ENCODE peak calls at places on chromosomes 2 and 18, in ten cellular contexts. Q, V, E, S, R, L, Z, F, N and X are unnamed samples.

GRCh38 chr18:4468515-4468914 is 13.4 kb upstream of the DLGAP1 start:
- DNase-seq in Q (no peak), V (no peak), E (no peak), S (no peak), R (no peak), L (no peak), Z (no peak), F (no peak), N (no peak), X (no peak)

GRCh38 chr2:172672114-172672513 is 63.5 kb upstream of the RAPGEF4 start:
- DNase-seq in Q (no peak), V (no peak), E (peak), S (no peak), R (no peak), L (no peak), Z (no peak), F (no peak), N (no peak), X (no peak)

GRCh38 chr2:32135409-32135808 is 30.3 kb upstream of the SLC30A6 start:
- DNase-seq in Q (peak), V (peak), E (peak), S (no peak), R (peak), L (no peak), Z (peak), F (peak), N (peak), X (peak)

GRCh38 chr2:236790991-236791390 is 221.4 kb downstream of the ACKR3 start:
- DNase-seq in Q (no peak), V (no peak), E (no peak), S (no peak), R (no peak), L (no peak), Z (no peak), F (no peak), N (no peak), X (no peak)

GRCh38 chr18:48441405-48441881 is 32.3 kb upstream of the ZBTB7C start:
- DNase-seq in Q (no peak), V (no peak), E (peak), S (peak), R (no peak), L (peak), Z (peak), F (no peak), N (no peak), X (peak)

GRCh38 chr2:146238254-146238961 is 1606.4 kb upstream of the ACVR2A start:
- DNase-seq in Q (peak), V (no peak), E (no peak), S (no peak), R (peak), L (no peak), Z (no peak), F (no peak), N (no peak), X (no peak)

GRCh38 chr2:171798156-171798815 is 95.8 kb downstream of the SLC25A12 start:
- DNase-seq in Q (peak), V (no peak), E (peak), S (no peak), R (peak), L (no peak), Z (peak), F (peak), N (no peak), X (peak)

GRCh38 chr18:3649559-3650426 is 199.8 kb downstream of the TGIF1 start:
- DNase-seq in Q (peak), V (no peak), E (peak), S (peak), R (peak), L (peak), Z (peak), F (peak), N (no peak), X (peak)

GRCh38 chr18:39485696-39486095 is 1920.1 kb upstream of the CELF4 start:
- DNase-seq in Q (peak), V (no peak), E (no peak), S (no peak), R (peak), L (no peak), Z (no peak), F (peak), N (no peak), X (peak)

GRCh38 chr2:229416116-229416694 is 145.1 kb upstream of the PID1 start:
- DNase-seq in Q (peak), V (peak), E (peak), S (peak), R (peak), L (peak), Z (peak), F (peak), N (no peak), X (peak)

GRCh38 chr2:189287982-189288494 is 108.5 kb upstream of the COL5A2 start:
- DNase-seq in Q (peak), V (no peak), E (peak), S (no peak), R (peak), L (no peak), Z (peak), F (peak), N (peak), X (peak)

GRCh38 chr2:105055613-105056012 is 17.7 kb downstream of the MRPS9 start:
- DNase-seq in Q (no peak), V (no peak), E (peak), S (no peak), R (peak), L (no peak), Z (no peak), F (no peak), N (no peak), X (peak)

GRCh38 chr2:22078701-22079100 is 954.9 kb downstream of the TDRD15 start:
- DNase-seq in Q (no peak), V (no peak), E (no peak), S (no peak), R (no peak), L (no peak), Z (no peak), F (no peak), N (no peak), X (no peak)

GRCh38 chr18:34048423-34048822 is 176.3 kb downstream of the NOL4 start:
- DNase-seq in Q (no peak), V (no peak), E (no peak), S (no peak), R (no peak), L (no peak), Z (no peak), F (no peak), N (no peak), X (no peak)

GRCh38 chr2:172437419-172438063 is 10.2 kb downstream of the ITGA6 start:
- DNase-seq in Q (no peak), V (no peak), E (no peak), S (no peak), R (no peak), L (no peak), Z (no peak), F (no peak), N (no peak), X (no peak)

GRCh38 chr2:230054079-230054478 is 14.6 kb downstream of the SLC16A14 start:
- DNase-seq in Q (peak), V (no peak), E (peak), S (no peak), R (peak), L (no peak), Z (peak), F (peak), N (no peak), X (peak)

GRCh38 chr2:122019729-122020128 is 264.3 kb downstream of the TSN start:
- DNase-seq in Q (no peak), V (peak), E (no peak), S (no peak), R (no peak), L (no peak), Z (no peak), F (no peak), N (no peak), X (no peak)

GRCh38 chr2:238282861-238283738 is 5.3 kb downstream of the PER2 start:
- DNase-seq in Q (no peak), V (no peak), E (no peak), S (no peak), R (peak), L (no peak), Z (no peak), F (no peak), N (no peak), X (peak)

GRCh38 chr2:24352664-24353063 is 7.7 kb downstream of the ITSN2 start:
- DNase-seq in Q (no peak), V (no peak), E (no peak), S (no peak), R (no peak), L (no peak), Z (no peak), F (no peak), N (no peak), X (peak)

GRCh38 chr2:134177351-134177931 is 76.4 kb upstream of the MGAT5 start:
- DNase-seq in Q (peak), V (no peak), E (peak), S (no peak), R (no peak), L (no peak), Z (peak), F (no peak), N (no peak), X (no peak)

GRCh38 chr2:220579452-220579851 is 952.0 kb downstream of the SLC4A3 start:
- DNase-seq in Q (no peak), V (no peak), E (no peak), S (no peak), R (no peak), L (no peak), Z (no peak), F (no peak), N (no peak), X (no peak)

GRCh38 chr2:150097891-150098595 is 389.4 kb downstream of the RND3 start:
- DNase-seq in Q (peak), V (no peak), E (peak), S (no peak), R (peak), L (no peak), Z (no peak), F (peak), N (no peak), X (peak)

GRCh38 chr2:98315957-98316356 is 30.3 kb upstream of the CNGA3 start:
- DNase-seq in Q (no peak), V (no peak), E (no peak), S (no peak), R (no peak), L (no peak), Z (no peak), F (no peak), N (no peak), X (no peak)
- H3K4me3 ChIP-seq in Q (no peak), V (no peak), E (no peak), S (no peak), R (no peak), L (no peak), Z (no peak), F (no peak), N (no peak), X (no peak)

GRCh38 chr2:37263839-37264238 is 32.4 kb downstream of the NDUFAF7 start:
- DNase-seq in Q (no peak), V (no peak), E (no peak), S (no peak), R (no peak), L (no peak), Z (no peak), F (no peak), N (no peak), X (no peak)
- TF ChIP-seq CTCF in Q (no peak), V (no peak), E (no peak), S (no peak), R (no peak), L (no peak), Z (no peak), F (no peak), N (peak), X (no peak)

GRCh38 chr2:40244251-40245010 is 207.5 kb downstream of the SLC8A1 start:
- DNase-seq in Q (peak), V (peak), E (peak), S (peak), R (peak), L (peak), Z (peak), F (peak), N (peak), X (peak)
- H3K4me3 ChIP-seq in Q (no peak), V (no peak), E (no peak), S (no peak), R (no peak), L (no peak), Z (no peak), F (no peak), N (no peak), X (no peak)

GRCh38 chr2:145185696-145186095 is 665.8 kb upstream of the ZEB2 start:
- DNase-seq in Q (peak), V (no peak), E (peak), S (peak), R (peak), L (no peak), Z (no peak), F (peak), N (no peak), X (no peak)

GRCh38 chr2:145184741-145185671 is 665.1 kb upstream of the ZEB2 start:
- DNase-seq in Q (peak), V (no peak), E (peak), S (no peak), R (peak), L (no peak), Z (peak), F (no peak), N (no peak), X (peak)

GRCh38 chr2:145190031-145190703 is 670.2 kb upstream of the ZEB2 start:
- DNase-seq in Q (no peak), V (no peak), E (peak), S (no peak), R (peak), L (no peak), Z (no peak), F (peak), N (no peak), X (peak)

GRCh38 chr2:145186303-145186702 is 666.4 kb upstream of the ZEB2 start:
- DNase-seq in Q (no peak), V (no peak), E (peak), S (peak), R (no peak), L (no peak), Z (no peak), F (no peak), N (no peak), X (no peak)
- TF ChIP-seq CTCF in Q (no peak), V (no peak), E (no peak), S (peak), R (peak), L (no peak), Z (no peak), F (peak), N (peak), X (no peak)

GRCh38 chr2:190545082-190545481 is 10.6 kb upstream of the NEMP2 start:
- DNase-seq in Q (no peak), V (no peak), E (no peak), S (no peak), R (no peak), L (no peak), Z (peak), F (no peak), N (no peak), X (peak)
- H3K4me3 ChIP-seq in Q (peak), V (no peak), E (no peak), S (peak), R (peak), L (peak), Z (peak), F (peak), N (no peak), X (no peak)

GRCh38 chr2:227404575-227404974 is 16.8 kb upstream of the SCYGR1 start:
- DNase-seq in Q (no peak), V (no peak), E (no peak), S (no peak), R (no peak), L (no peak), Z (no peak), F (no peak), N (no peak), X (no peak)

GRCh38 chr2:227407601-227408089 is 19.9 kb upstream of the SCYGR1 start:
- DNase-seq in Q (peak), V (peak), E (peak), S (no peak), R (peak), L (peak), Z (no peak), F (no peak), N (no peak), X (peak)

GRCh38 chr2:227410191-227410590 is 22.4 kb upstream of the SCYGR1 start:
- DNase-seq in Q (no peak), V (no peak), E (peak), S (no peak), R (no peak), L (no peak), Z (no peak), F (no peak), N (no peak), X (peak)

GRCh38 chr2:227402959-227403358 is 15.2 kb upstream of the SCYGR1 start:
- DNase-seq in Q (no peak), V (no peak), E (no peak), S (no peak), R (no peak), L (no peak), Z (no peak), F (no peak), N (no peak), X (no peak)

GRCh38 chr2:227406177-227407031 is 18.7 kb upstream of the SCYGR1 start:
- DNase-seq in Q (peak), V (peak), E (peak), S (peak), R (peak), L (peak), Z (peak), F (peak), N (peak), X (peak)
- TF ChIP-seq CTCF in Q (peak), V (peak), E (peak), S (peak), R (peak), L (peak), Z (peak), F (peak), N (peak), X (peak)

GRCh38 chr2:67103161-67103560 is 294.0 kb upstream of the ETAA1 start:
- DNase-seq in Q (no peak), V (no peak), E (no peak), S (no peak), R (no peak), L (no peak), Z (no peak), F (no peak), N (no peak), X (no peak)

DNA sequence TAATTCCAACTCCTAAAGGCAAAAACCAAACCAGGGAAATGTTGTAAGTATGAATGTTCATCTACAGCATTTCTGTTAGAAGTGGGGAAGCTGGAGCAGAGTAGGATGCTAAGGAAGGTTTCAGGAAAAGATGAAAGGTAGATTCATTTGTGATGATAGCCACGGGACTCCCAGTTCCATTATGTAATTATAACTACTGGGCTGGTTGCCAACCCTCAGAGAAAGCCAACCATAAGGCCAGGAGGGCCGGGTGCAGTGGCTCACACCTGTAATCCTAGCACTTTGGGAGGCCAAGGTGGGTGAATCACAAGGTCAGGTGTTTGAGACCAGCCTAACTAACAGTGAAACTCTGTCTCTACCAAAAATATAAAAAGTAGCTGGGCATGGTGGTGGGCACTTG is 288.9 kb upstream of the ETAA1 start:
- DNase-seq in Q (no peak), V (no peak), E (no peak), S (no peak), R (no peak), L (no peak), Z (no peak), F (no peak), N (no peak), X (no peak)
- H3K4me3 ChIP-seq in Q (no peak), V (no peak), E (no peak), S (no peak), R (no peak), L (no peak), Z (no peak), F (no peak), N (no peak), X (no peak)

GRCh38 chr2:2103320-2103719 is 227.8 kb downstream of the MYT1L start:
- DNase-seq in Q (no peak), V (no peak), E (no peak), S (no peak), R (no peak), L (no peak), Z (no peak), F (no peak), N (no peak), X (no peak)

GRCh38 chr2:2098458-2099167 is 232.5 kb downstream of the MYT1L start:
- DNase-seq in Q (no peak), V (no peak), E (no peak), S (no peak), R (no peak), L (no peak), Z (peak), F (no peak), N (no peak), X (no peak)

GRCh38 chr2:2104331-2104730 is 226.7 kb downstream of the MYT1L start:
- DNase-seq in Q (no peak), V (no peak), E (no peak), S (no peak), R (no peak), L (no peak), Z (no peak), F (no peak), N (no peak), X (no peak)

GRCh38 chr2:2102870-2103269 is 228.2 kb downstream of the MYT1L start:
- DNase-seq in Q (no peak), V (no peak), E (no peak), S (no peak), R (no peak), L (no peak), Z (no peak), F (no peak), N (no peak), X (no peak)

DNA sequence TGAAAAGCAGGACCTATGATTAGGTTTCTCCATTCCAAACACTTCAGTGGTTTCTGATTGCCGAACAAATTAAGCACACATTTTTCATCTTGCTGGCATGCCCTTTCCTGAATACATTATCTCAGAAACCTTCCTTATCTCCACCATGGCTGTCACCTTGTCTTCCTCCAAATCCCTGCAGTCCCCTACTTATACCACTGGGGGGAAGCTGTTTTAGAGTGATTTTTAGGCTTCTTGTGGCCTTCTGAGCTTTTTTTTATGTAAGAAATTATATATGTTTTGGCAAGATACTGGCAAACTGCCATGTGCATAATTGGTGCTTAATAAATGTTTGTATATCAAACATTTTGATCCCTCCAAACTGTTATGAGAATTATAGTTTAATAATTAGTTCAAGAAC is 229.2 kb downstream of the MYT1L start:
- DNase-seq in Q (no peak), V (no peak), E (no peak), S (no peak), R (peak), L (no peak), Z (no peak), F (peak), N (no peak), X (no peak)
- TF ChIP-seq CTCF in Q (no peak), V (peak), E (no peak), S (no peak), R (peak), L (no peak), Z (peak), F (peak), N (peak), X (peak)

DNA sequence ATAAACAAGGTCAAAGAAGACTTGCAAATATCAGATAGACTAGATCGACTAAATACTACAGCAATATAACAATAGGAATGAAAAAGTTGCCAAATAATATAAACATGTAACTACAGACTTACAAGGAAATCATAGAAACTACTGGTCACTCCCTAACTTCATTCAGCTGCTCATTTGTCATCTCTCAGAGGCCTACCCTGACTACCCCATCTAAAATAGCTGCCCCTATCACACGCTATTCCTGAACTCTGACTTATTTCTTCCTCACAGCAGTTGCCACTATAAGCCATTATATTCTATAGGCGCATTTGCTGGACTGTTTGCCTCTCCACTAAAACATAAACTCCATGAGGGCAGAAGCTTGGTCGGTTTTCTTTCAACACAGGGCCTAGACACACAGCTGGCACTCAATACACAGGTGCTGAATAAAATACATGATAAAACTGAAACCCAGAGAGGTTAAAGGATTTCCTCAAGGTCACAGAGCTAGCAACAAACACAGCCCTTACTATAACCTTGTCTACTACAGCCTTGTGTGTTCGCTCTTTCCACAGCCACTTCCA is 1.8 kb downstream of the STRN start:
- DNase-seq in Q (no peak), V (no peak), E (peak), S (no peak), R (no peak), L (no peak), Z (no peak), F (no peak), N (no peak), X (no peak)
- H3K4me3 ChIP-seq in Q (peak), V (no peak), E (peak), S (peak), R (no peak), L (peak), Z (no peak), F (no peak), N (peak), X (no peak)